ENCODE peak calls at places on chromosomes 3 and 15, in ten cellular contexts. W is vagina, I is RWPE1, P is B cell, S is astrocyte of the spinal cord, N is cardiac fibroblast, O is NB4, A is IMR-90, C is GM10248, E is nephron progenitor cell. Q is an unnamed sample.

GRCh38 chr3:14847613-14848541 is 29.1 kb downstream of the FGD5 start:
- DNase-seq in W (no peak), I (peak; percentile 8), P (peak; percentile 13), S (no peak), N (peak; percentile 13), O (peak; percentile 9), A (no peak), C (peak; percentile 49), E (peak; percentile 28), Q (no peak)

GRCh38 chr3:171461087-171461917 is 1.1 kb upstream of the TNIK start:
- DNase-seq in W (no peak), I (peak; percentile 67), P (peak; percentile 33), S (peak; percentile 52), N (peak; percentile 59), O (peak; percentile 78), A (peak; percentile 44), C (peak; percentile 50), E (no peak), Q (peak; percentile 40)

GRCh38 chr3:60886518-60886917 is 364.7 kb downstream of the FHIT start:
- DNase-seq in W (no peak), I (no peak), P (no peak), S (no peak), N (no peak), O (no peak), A (no peak), C (no peak), E (no peak), Q (no peak)

GRCh38 chr15:72888211-72888610 is 104.7 kb upstream of the ADPGK start:
- DNase-seq in W (no peak), I (no peak), P (no peak), S (no peak), N (no peak), O (no peak), A (no peak), C (no peak), E (no peak), Q (no peak)

GRCh38 chr3:58323795-58324674 is 8.7 kb upstream of the PXK start:
- DNase-seq in W (no peak), I (no peak), P (no peak), S (peak; percentile 37), N (no peak), O (no peak), A (peak; percentile 10), C (no peak), E (no peak), Q (no peak)

GRCh38 chr15:60352525-60352924 is 45.3 kb downstream of the ANXA2 start:
- DNase-seq in W (no peak), I (no peak), P (no peak), S (peak; percentile 4), N (no peak), O (no peak), A (no peak), C (no peak), E (no peak), Q (no peak)

GRCh38 chr3:158896729-158897128 is 94.9 kb downstream of the MFSD1 start:
- DNase-seq in W (no peak), I (no peak), P (no peak), S (no peak), N (no peak), O (no peak), A (no peak), C (no peak), E (no peak), Q (no peak)

GRCh38 chr15:72936237-72936636 is 116.0 kb upstream of the NEO1 start:
- DNase-seq in W (no peak), I (no peak), P (no peak), S (no peak), N (no peak), O (no peak), A (no peak), C (no peak), E (no peak), Q (no peak)

GRCh38 chr3:34107669-34108068 is 309.2 kb downstream of the PDCD6IP start:
- DNase-seq in W (no peak), I (no peak), P (no peak), S (no peak), N (no peak), O (no peak), A (no peak), C (peak; percentile 20), E (no peak), Q (no peak)

GRCh38 chr3:25831578-25831977 is 41.7 kb downstream of the OXSM start:
- DNase-seq in W (no peak), I (no peak), P (no peak), S (peak; percentile 48), N (peak; percentile 55), O (peak; percentile 75), A (peak; percentile 58), C (no peak), E (no peak), Q (no peak)
- TF ChIP-seq CTCF in W (no peak), I (no peak), P (no peak), S (peak; percentile 45), N (peak; percentile 43), O (peak; percentile 41), A (peak; percentile 50), C (peak; percentile 28), E (peak; percentile 15), Q (no peak)

GRCh38 chr3:137792633-137793271 is 28.6 kb downstream of the SOX14 start:
- DNase-seq in W (no peak), I (peak; percentile 15), P (no peak), S (no peak), N (peak; percentile 29), O (peak; percentile 63), A (peak; percentile 27), C (no peak), E (no peak), Q (no peak)
- TF ChIP-seq CTCF in W (no peak), I (peak; percentile 35), P (no peak), S (peak; percentile 50), N (peak; percentile 83), O (peak; percentile 67), A (peak; percentile 54), C (peak; percentile 77), E (peak; percentile 37), Q (no peak)

GRCh38 chr3:196837819-196838420 is 29.8 kb upstream of the SENP5 start:
- DNase-seq in W (no peak), I (peak; percentile 52), P (peak; percentile 80), S (peak; percentile 32), N (peak; percentile 68), O (peak; percentile 78), A (peak; percentile 54), C (peak; percentile 82), E (peak; percentile 50), Q (peak; percentile 77)
- TF ChIP-seq CTCF in W (peak; percentile 54), I (peak; percentile 38), P (peak; percentile 93), S (peak; percentile 77), N (peak; percentile 87), O (peak; percentile 92), A (peak; percentile 70), C (peak; percentile 87), E (peak; percentile 60), Q (peak; percentile 83)

DNA sequence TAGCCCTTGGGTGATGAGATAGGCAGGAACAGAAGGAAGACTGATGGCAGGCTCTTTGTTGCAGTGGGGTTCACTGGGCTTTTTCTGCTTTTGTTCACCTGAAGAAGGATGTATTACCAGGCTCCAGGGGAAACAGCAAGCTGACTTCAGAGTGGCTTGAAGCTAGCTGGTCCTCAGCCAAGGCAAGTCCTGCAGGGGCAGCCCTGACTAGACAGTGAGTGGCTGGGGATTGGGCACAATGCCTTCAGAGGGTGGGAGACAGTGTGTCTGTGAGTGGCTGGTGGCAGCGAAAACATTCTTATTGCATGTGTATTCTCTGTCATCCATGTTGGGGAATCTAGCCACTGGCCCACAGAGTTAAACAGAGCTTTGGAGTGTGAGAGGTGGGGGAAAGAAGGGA is 2.3 kb upstream of the TEX264 start:
- DNase-seq in W (no peak), I (no peak), P (no peak), S (no peak), N (no peak), O (peak; percentile 14), A (peak; percentile 58), C (no peak), E (no peak), Q (no peak)
- TF ChIP-seq CTCF in W (no peak), I (no peak), P (no peak), S (no peak), N (no peak), O (no peak), A (no peak), C (no peak), E (no peak), Q (no peak)

DNA sequence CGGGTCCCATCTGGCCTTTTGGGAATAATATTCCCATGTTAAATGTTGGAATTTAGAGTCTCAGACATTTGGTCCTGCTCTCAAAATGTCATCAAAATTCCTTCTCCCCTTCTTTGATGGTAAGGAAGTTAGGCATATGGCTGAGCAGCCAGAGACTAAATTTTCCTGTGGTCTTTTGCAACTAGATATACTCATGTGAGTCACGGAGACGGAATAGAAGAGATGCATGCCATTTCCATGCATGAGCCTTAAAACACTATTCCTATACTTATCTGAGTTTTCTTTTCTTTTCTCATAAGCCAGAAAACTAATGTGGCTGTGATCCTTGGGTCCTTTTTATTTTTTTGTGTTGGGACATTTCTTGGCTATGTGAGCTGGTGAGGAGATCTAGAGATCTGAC is 105.3 kb downstream of the NR2F2 start:
- DNase-seq in W (no peak), I (no peak), P (no peak), S (no peak), N (no peak), O (no peak), A (no peak), C (no peak), E (no peak), Q (no peak)
- TF ChIP-seq CTCF in W (no peak), I (no peak), P (no peak), S (no peak), N (no peak), O (no peak), A (no peak), C (no peak), E (no peak), Q (no peak)

GRCh38 chr3:128408693-128409620 is 57.7 kb downstream of the DNAJB8 start:
- DNase-seq in W (no peak), I (no peak), P (no peak), S (no peak), N (no peak), O (peak; percentile 34), A (no peak), C (no peak), E (no peak), Q (no peak)
- TF ChIP-seq CTCF in W (no peak), I (no peak), P (no peak), S (peak; percentile 22), N (no peak), O (peak; percentile 36), A (peak; percentile 3), C (no peak), E (no peak), Q (no peak)

Q was measured in CD8-positive, alpha-beta T cell.